ENCODE peak calls at places on chromosome 17, in four cellular contexts. L, X, T and B are unnamed samples. For H3K4me1, the result is how much of the 10 kb centered on the place peaks cover.

GRCh38 chr17:4591529-4591928 is 7.2 kb downstream of the SMTNL2 start:
- DNase-seq in L (no peak), X (no peak), T (no peak), B (no peak)

GRCh38 chr17:49585422-49586027 is 9.9 kb downstream of the NXPH3 start:
- DNase-seq in L (no peak), X (no peak), T (no peak), B (no peak)

GRCh38 chr17:68961204-68961893 is 6.2 kb upstream of the ABCA8 start:
- DNase-seq in L (no peak), X (no peak), T (no peak), B (no peak)

GRCh38 chr17:80100035-80100323 is 1.4 kb upstream of the GAA start:
- DNase-seq in L (no peak), X (no peak), T (no peak), B (no peak)

GRCh38 chr17:9273334-9274118 is 252.2 kb downstream of the NTN1 start:
- DNase-seq in L (no peak), X (no peak), T (no peak), B (no peak)

GRCh38 chr17:29962656-29963055 is 21.2 kb downstream of the EFCAB5 start:
- DNase-seq in L (no peak), X (no peak), T (no peak), B (no peak)

GRCh38 chr17:31830971-31831755 is 27.9 kb downstream of the COPRS start:
- DNase-seq in L (no peak), X (no peak), T (no peak), B (no peak)

GRCh38 chr17:77738666-77739531 is 219.6 kb upstream of the TNRC6C start:
- DNase-seq in L (no peak), X (no peak), T (peak), B (no peak)

GRCh38 chr17:42700890-42701289 is 18.6 kb downstream of the CNTNAP1 start:
- DNase-seq in L (no peak), X (no peak), T (no peak), B (no peak)

GRCh38 chr17:10857976-10858375 is 20.1 kb upstream of the PIRT start:
- DNase-seq in L (no peak), X (no peak), T (no peak), B (no peak)

GRCh38 chr17:4950075-4950756 is 703 bp upstream of the ENO3 start:
- DNase-seq in L (no peak), X (no peak), T (peak), B (no peak)

GRCh38 chr17:70091681-70092080 is 16.7 kb downstream of the KCNJ16 start:
- DNase-seq in L (no peak), X (no peak), T (no peak), B (no peak)

GRCh38 chr17:39924691-39925055 is 2.7 kb downstream of the ORMDL3 start:
- DNase-seq in L (no peak), X (no peak), T (no peak), B (no peak)
- H3K4me1 ChIP-seq in L (under half), X (under half), T (half or more), B (under half)

DNA sequence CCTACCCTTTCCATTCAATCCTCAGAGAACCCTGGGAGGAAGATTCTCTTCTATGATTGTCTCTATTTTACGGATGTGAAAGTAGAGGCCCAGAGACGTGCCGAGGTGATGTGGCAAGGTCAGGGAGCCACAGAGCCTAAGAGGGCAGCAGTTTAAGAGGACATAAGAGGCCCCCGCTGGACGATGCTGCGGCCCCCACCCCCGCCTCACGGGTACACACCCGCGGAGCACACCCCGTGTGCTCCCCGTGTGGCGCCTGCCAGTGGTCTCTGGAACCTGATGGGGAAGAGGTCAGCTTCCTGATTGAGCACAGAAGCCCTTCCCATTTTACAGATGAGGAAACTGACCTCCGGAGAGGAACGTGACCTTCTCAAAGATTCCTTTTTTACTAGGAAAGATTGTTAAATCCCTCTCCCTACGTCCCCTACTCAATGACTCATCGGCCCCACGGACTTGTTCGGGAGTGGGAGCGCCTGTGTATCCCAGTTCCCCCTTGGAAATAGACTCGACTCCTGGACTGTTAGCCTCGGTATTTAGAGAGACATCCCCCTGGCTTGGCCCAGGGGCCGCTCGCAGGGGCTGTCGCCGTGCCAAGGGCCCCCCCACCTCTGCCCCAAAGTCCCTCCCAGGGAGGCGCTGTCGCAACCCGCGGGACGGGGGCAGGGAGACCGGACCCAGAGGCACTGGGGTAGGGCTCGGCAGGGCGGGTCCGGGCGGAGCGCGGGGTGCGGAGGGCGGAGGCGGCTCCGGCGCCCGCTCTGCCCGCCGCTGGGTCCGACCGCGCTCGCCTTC is at the start of gene ABCC3:
- DNase-seq in L (peak), X (no peak), T (peak), B (peak)
- TF ChIP-seq POLR2AphosphoS5 in L (peak), X (peak), T (peak), B (peak)

GRCh38 chr17:76265624-76266243 is 586 bp downstream of the UBALD2 start:
- DNase-seq in L (no peak), X (no peak), T (peak), B (peak)

GRCh38 chr17:76264755-76265623 is at the start of gene UBALD2:
- DNase-seq in L (peak), X (peak), T (peak), B (peak)

GRCh38 chr17:76267051-76267576 is 2.0 kb downstream of the UBALD2 start:
- DNase-seq in L (no peak), X (no peak), T (no peak), B (no peak)

GRCh38 chr17:76268015-76268749 is 3.0 kb downstream of the UBALD2 start:
- DNase-seq in L (no peak), X (no peak), T (peak), B (peak)

DNA sequence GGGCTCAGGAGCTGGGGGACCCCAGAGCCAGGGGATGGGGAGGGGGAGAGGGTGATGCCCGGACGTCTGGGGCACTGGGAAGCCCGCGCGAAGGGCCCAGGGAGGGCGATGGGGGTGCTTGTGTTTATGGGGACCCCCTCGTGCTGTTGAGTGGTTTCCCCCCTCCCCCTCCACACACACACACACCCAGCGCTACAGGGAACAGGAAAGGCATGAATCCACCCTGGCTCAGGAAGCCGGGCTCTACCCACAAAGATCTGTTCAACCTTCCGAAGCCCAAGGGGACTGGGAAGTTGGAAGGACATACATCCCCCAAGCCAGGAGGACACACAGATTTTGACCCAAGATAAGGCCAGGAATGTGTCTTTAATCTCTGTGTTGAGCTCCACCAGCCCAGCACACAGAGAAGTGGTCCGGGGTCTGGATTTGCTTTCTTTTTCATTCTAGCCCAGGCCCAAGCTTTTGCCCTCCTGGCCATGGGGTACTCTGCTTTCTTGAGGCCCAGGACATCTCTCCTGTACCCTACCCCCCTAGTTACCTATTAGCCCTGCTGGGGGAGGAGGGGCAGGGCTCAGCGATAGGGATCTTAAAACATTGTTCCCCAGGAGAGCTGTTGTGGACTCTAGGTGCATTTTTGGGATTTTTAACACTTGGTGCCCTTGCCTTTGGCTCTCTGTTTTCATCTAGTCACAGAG is 1.2 kb downstream of the UBALD2 start:
- DNase-seq in L (no peak), X (no peak), T (no peak), B (peak)
- H3K4me1 ChIP-seq in L (under half), X (half or more), T (half or more), B (under half)

GRCh38 chr17:57372156-57372555 is 115.8 kb downstream of the MSI2 start:
- DNase-seq in L (no peak), X (no peak), T (no peak), B (no peak)
- TF ChIP-seq POLR2AphosphoS5 in L (no peak), X (peak), T (no peak), B (peak)

DNA sequence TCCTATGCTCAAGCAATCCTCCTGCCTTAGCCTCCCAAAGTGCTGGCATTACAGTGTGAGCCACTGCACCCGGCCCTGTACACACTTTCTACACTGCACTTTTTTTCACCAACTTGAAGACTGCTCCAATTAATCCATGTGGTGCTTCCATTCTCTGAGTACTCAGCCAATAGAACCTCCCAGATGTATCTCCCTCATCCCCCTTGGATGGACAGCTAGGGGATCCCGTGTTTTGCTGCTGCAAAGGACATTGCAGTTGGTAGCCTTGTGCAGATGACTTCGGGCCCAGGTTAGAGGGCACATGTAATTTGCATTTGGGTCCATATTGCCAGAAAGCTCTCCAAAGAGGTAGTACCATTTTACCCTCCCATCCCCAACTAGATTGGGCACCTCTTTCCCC is 59.9 kb downstream of the SREBF1 start:
- DNase-seq in L (no peak), X (no peak), T (no peak), B (no peak)
- H3K4me1 ChIP-seq in L (under half), X (under half), T (half or more), B (under half)

GRCh38 chr17:28902819-28903545 is at the start of gene DHRS13:
- DNase-seq in L (peak), X (peak), T (peak), B (peak)
- TF ChIP-seq POLR2AphosphoS5 in L (peak), X (peak), T (peak), B (peak)

DNA sequence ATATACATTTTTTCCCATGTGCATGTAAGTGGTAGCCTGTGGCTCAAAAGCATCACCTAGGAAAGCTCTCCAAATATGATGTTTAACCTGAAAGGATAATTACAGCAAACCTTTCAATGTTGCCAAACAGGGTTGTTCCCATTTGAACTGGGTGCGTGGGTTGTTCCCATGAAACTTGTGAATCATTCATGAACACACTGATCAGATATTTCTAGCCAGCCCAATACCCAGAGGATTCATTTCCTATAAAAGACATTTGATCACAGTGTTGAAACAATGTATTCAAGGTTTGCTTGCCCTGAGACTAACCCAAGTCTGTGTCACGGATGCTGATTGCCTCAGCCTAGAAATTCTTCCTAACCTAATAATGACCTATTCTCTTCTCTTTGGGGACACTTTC is 12.9 kb downstream of the KRT39 start:
- DNase-seq in L (no peak), X (no peak), T (no peak), B (peak)
- H3K4me1 ChIP-seq in L (under half), X (under half), T (under half), B (under half)

GRCh38 chr17:81476635-81477034 is 36.0 kb downstream of the ACTG1 start:
- DNase-seq in L (no peak), X (no peak), T (no peak), B (no peak)
- TF ChIP-seq POLR2AphosphoS5 in L (no peak), X (no peak), T (no peak), B (no peak)

GRCh38 chr17:41655611-41656111 is 31.3 kb upstream of the KRT17 start:
- DNase-seq in L (peak), X (no peak), T (peak), B (peak)

GRCh38 chr17:41653421-41654133 is 29.2 kb upstream of the KRT17 start:
- DNase-seq in L (no peak), X (no peak), T (no peak), B (no peak)

GRCh38 chr17:41654908-41655607 is 30.7 kb upstream of the KRT17 start:
- DNase-seq in L (no peak), X (no peak), T (no peak), B (no peak)

GRCh38 chr17:41652461-41652960 is 28.1 kb upstream of the KRT17 start:
- DNase-seq in L (no peak), X (no peak), T (no peak), B (peak)

DNA sequence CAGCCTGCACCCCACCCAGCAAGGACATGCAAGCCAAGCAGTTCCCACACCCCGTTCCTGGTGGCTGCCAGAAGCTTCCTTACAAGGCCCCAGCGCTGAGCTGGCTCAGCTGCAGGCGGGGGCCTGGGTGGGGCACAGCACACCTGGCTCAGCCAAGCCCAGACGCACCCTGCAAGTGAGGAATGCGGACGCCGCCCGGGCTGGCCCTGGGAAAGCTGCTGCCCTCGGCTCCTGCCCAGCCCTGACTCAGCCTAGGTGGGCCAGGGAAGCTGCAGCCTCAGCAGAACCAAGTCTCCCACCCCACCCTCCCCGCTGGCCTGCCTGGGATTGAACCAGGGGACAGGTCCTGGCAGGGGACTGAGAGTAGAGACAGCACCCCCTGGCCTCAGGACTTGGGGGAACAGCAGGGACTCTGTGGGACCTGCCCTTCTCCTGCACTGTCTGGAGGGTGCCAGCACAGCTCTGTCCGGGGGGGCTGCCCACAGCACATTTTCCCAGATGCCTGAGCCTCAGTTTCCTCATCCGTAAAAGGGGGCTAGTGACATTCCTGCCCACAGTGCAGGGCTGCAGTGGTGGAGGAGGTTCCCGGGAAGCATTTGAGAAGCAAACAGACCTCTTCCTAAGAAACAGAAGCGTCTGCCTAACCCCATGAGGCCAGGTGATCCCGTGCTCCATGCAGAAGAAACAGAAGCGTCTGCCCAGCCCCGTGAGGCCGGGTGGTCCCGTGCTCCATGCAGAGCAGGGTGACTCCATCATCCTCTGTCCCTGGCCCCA is 29.9 kb upstream of the KRT17 start:
- DNase-seq in L (peak), X (no peak), T (peak), B (peak)
- H3K4me1 ChIP-seq in L (under half), X (under half), T (half or more), B (under half)